ENCODE peak calls at places on chromosomes 16 and 17, in eight cellular contexts. V is PC-3, O is SK-N-SH, C is OCI-LY7, R is neural progenitor cell, S is HCT116, J is hepatocyte, E is MM.1S. D is an unnamed sample.

GRCh38 chr17:73203135-73203787 is 10.4 kb downstream of the COG1 start:
- DNase-seq in V (peak), O (no peak), C (no peak), R (no peak), S (no peak), J (peak), E (no peak), D (no peak)

GRCh38 chr17:81569986-81570514 is 17.9 kb upstream of the FAAP100 start:
- DNase-seq in V (no peak), O (no peak), C (no peak), R (no peak), S (no peak), J (no peak), E (no peak), D (no peak)

GRCh38 chr16:85940214-85940613 is 41.3 kb downstream of the IRF8 start:
- DNase-seq in V (no peak), O (no peak), C (no peak), R (no peak), S (no peak), J (peak), E (no peak), D (no peak)

GRCh38 chr17:45404870-45405249 is 27.8 kb downstream of the ARHGAP27 start:
- DNase-seq in V (no peak), O (no peak), C (no peak), R (no peak), S (no peak), J (no peak), E (no peak), D (peak)

GRCh38 chr16:11627292-11627663 is 40.6 kb upstream of the LITAF start:
- DNase-seq in V (no peak), O (no peak), C (no peak), R (no peak), S (no peak), J (no peak), E (no peak), D (no peak)

GRCh38 chr16:78455861-78456260 is 356.4 kb downstream of the WWOX start:
- DNase-seq in V (no peak), O (no peak), C (no peak), R (peak), S (no peak), J (no peak), E (no peak), D (no peak)

GRCh38 chr16:84040823-84041391 is 1.7 kb downstream of the SLC38A8 start:
- DNase-seq in V (no peak), O (no peak), C (no peak), R (peak), S (no peak), J (no peak), E (no peak), D (no peak)

GRCh38 chr16:28320023-28320561 is 27.8 kb downstream of the SBK1 start:
- DNase-seq in V (no peak), O (no peak), C (no peak), R (no peak), S (no peak), J (no peak), E (no peak), D (no peak)

GRCh38 chr17:78250891-78251772 is 19.7 kb downstream of the TMEM235 start:
- DNase-seq in V (peak), O (peak), C (peak), R (peak), S (peak), J (peak), E (peak), D (peak)

GRCh38 chr16:59192551-59193199 is 458.6 kb upstream of the GOT2 start:
- DNase-seq in V (peak), O (peak), C (peak), R (peak), S (no peak), J (peak), E (peak), D (peak)

DNA sequence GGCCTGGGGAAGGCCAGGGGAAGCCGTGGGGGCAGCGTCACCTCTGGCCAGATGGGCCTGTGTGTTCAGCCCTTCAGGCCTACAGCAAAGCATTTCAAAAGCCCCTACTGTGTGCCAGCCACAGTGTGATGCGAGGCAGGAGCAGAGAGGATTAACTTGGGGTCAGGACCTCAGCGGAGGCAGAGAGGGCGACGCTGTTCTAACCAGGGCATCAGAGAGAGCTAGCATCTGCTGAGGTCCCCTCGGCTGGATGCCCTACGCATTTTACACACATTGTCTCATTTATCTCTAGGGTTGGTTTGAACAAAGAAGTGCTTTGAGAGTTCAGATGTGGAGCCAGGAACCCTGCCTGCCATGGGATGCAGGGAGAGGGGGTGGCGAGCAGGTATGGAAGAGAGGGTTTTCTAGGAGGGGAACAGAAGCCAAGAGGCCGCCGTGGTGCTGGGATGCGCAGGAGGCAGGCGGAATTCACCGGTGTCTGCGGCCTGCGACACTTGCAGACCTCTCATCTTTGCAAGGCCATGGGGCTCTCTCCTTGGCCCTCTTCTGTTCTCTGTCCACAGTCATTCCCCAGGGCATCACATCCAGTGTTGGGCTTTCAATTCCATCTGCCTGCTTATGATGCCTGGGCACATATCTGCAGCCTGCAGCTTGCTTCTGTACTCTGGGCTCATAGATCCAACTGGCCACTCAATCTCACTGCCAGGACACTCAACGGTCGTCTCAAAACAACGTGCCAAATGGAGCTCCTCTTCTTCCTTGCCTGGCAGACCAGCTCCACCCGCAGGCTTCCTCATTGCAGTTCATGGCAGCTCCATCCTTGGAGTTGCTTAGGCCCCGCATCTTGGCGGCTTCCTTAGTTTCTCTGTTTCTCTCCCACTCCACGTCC is 8.1 kb upstream of the NKD1 start:
- DNase-seq in V (no peak), O (no peak), C (no peak), R (peak), S (no peak), J (no peak), E (no peak), D (peak)
- TF ChIP-seq CTCF in V (no peak), O (no peak), C (no peak), R (peak), S (no peak), J (no peak), E (no peak), D (peak)

DNA sequence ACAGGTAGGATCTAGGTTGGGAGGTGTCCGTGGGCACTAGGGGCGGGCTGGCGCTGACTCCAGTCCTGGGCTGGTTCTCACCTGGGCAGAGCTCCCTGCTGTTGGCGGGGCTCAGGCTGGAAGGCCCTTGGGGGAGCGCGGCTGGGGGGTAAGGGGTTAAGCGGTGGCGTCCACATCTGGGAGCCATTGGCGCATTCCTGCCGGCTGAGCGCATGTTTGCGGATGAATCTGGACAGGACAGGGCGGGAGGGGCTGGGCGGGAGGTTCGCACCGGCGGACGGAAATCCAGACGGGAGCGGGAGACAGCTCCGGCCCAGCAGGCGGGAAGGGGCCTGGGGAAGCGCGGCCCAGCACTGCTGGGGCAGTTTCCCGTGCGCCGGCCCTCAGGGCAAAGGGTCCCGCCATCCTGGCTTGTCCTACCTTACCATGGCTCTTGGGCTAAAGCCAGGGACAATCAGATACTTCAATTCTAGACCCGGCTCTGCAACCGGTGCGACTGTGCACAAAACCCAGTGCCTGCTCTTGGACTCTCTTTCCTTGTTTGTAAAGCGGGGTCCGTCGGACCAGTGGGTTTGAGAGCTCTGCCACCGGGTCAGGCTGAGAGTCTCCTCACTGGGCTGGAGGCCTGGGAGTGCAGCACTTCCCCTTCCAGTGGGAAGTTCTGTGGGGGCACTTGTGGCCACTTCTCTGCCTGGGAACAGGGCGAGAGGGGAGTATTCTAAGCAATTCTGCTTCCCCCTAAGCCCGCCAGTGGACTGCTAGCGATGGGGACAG is 7.8 kb downstream of the RARA start:
- DNase-seq in V (peak), O (peak), C (no peak), R (peak), S (peak), J (peak), E (no peak), D (peak)
- TF ChIP-seq EZH2phosphoT487 in V (no peak), O (no peak), C (no peak), R (no peak), S (no peak), J (no peak), E (no peak), D (no peak)

DNA sequence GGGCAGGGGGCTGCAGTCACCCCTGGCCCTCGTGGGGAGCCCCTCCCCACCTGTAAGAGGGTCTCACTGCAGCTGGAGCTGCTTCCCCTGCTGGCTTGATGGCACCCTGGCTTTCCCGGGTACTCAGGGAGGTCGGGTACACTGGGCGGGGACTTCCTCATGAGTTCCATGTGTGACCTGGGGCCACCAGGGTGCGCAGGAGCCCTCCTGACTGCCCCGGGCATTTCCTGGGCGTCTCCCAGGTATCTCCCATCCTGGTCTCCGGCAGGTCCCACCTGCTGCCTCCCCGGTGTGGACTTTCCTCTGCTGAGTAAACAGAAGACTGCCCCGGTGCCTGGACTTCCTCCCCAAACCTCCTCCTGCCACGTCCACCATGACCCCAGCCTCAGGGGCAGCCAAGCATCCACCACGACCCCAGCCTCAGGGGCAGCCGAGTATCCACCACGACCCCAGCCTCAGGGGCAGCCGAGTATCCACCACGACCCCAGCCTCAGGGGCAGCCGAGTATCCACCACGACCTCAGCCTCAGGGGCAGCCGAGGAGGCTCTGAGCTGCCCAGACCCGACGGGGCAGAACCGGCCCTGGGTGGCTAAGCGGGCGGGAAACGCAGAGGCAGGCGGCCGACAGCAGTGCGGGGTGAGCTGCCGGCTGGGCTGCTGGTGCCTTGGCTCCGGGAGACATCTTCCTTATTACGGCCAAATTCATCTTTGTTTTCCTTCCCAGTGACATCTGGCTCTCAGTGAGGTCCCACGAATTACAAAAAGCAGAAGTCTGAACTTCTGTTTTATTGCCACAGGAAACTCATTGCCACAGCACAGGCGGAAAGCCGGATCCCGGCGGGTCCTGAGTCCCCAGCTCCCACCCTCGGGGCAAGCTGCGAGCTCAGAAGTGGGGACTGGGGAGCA is 40.7 kb downstream of the CBFA2T3 start:
- DNase-seq in V (peak), O (no peak), C (peak), R (no peak), S (no peak), J (no peak), E (no peak), D (no peak)
- TF ChIP-seq CTCF in V (peak), O (no peak), C (peak), R (peak), S (no peak), J (no peak), E (no peak), D (no peak)

DNA sequence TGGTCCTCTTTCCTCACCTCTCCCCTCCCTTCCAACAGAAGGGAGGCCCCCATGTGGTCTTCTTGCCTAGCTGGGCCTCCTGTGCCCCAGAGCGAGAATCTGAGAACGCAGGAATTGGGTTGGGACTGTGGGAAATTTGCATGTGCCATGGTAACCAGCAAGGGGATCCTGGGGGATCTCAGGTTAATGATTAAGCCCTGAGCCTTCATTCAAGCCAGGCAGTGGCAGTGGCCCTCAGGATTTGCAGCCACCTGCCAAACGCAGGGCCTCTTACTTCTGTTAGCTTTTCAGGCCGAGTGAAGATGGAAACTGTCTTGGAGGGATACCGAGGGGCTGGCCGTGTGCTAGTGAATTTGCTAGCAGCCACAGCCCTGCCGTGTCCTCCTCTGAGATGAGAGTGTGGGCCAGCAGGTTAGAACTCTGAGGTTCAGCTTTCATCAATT is 40.3 kb downstream of the KSR1 start:
- DNase-seq in V (no peak), O (no peak), C (no peak), R (peak), S (no peak), J (peak), E (no peak), D (peak)
- TF ChIP-seq EZH2phosphoT487 in V (no peak), O (no peak), C (no peak), R (no peak), S (no peak), J (no peak), E (no peak), D (no peak)

DNA sequence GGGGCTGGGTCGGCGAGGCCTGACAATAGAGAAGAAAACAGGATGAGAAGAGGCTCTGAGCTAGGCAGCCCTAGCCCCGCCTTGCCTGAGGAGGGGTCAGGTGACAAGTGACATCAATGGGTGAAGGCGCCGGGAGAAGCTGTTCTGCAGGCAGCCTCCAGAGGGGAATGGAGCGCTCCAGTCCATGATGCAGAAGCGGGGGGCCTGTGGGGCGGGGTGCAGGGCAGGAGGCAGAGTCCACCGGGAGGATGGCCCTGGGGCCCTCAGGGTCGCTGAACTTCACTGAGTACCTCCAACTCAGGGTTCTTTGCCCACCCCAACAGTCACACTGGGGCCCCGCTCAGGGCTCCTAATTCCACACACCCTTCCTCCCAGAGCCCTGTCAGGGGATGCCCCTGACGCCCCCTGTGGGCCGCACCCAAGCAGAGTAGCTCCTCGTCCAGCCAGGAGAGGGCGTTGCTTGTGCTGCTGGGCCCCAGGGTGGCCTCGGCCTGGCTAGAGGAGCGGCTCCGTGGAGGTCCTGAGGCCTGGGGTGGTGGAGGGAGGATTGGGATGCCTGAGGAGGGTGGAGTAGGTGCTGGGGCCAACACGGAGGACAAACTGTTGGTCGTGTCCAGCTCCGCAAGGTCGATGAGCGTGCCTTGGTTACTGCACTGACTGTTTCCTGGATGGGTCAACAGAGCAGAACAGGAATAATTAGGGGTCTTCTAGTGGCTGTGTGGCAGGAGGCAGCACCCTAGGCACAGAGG is 20.8 kb downstream of the GGA3 start:
- DNase-seq in V (peak), O (peak), C (peak), R (peak), S (peak), J (peak), E (peak), D (peak)
- TF ChIP-seq CTCF in V (peak), O (peak), C (peak), R (peak), S (peak), J (peak), E (peak), D (peak)

DNA sequence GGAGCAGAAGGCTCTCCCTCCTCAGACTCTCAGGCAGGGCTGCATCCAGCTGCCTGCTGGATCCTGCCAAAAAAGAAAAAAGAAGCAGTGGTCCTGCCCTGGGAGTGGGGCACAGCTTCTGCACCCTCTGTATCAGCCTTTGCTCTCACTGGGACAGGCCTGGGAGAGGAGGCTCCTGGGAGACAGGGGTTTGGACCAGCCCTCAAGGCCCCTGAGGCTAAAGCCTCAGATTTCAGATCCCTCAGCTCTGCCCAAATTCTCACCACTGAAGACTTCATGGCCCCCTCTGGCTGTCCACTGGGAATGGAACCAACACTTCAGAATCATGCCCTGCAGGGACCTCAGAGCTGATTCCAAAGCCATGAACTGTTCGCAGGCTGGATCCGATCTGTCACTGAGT is 96.9 kb downstream of the C16orf78 start:
- DNase-seq in V (no peak), O (no peak), C (no peak), R (no peak), S (no peak), J (no peak), E (no peak), D (no peak)
- TF ChIP-seq EZH2phosphoT487 in V (no peak), O (no peak), C (no peak), R (no peak), S (no peak), J (no peak), E (no peak), D (no peak)

GRCh38 chr16:69851491-69852240 is 89.5 kb downstream of the WWP2 start:
- DNase-seq in V (no peak), O (no peak), C (no peak), R (no peak), S (no peak), J (no peak), E (no peak), D (no peak)

GRCh38 chr16:69845181-69845580 is 83.0 kb downstream of the WWP2 start:
- DNase-seq in V (no peak), O (no peak), C (no peak), R (no peak), S (no peak), J (no peak), E (no peak), D (no peak)

GRCh38 chr16:69852815-69853214 is 90.7 kb downstream of the WWP2 start:
- DNase-seq in V (no peak), O (no peak), C (no peak), R (no peak), S (no peak), J (no peak), E (no peak), D (no peak)

GRCh38 chr16:69847643-69848042 is 85.5 kb downstream of the WWP2 start:
- DNase-seq in V (no peak), O (no peak), C (no peak), R (no peak), S (no peak), J (no peak), E (no peak), D (no peak)

GRCh38 chr16:69848635-69849545 is 86.8 kb downstream of the WWP2 start:
- DNase-seq in V (peak), O (no peak), C (no peak), R (no peak), S (no peak), J (peak), E (no peak), D (no peak)
- TF ChIP-seq CTCF in V (no peak), O (peak), C (no peak), R (no peak), S (no peak), J (peak), E (no peak), D (no peak)

GRCh38 chr17:57044976-57045867 is 39.8 kb upstream of the AKAP1 start:
- DNase-seq in V (no peak), O (peak), C (no peak), R (no peak), S (no peak), J (no peak), E (no peak), D (no peak)
- TF ChIP-seq EZH2phosphoT487 in V (no peak), O (no peak), C (no peak), R (no peak), S (no peak), J (no peak), E (no peak), D (no peak)

DNA sequence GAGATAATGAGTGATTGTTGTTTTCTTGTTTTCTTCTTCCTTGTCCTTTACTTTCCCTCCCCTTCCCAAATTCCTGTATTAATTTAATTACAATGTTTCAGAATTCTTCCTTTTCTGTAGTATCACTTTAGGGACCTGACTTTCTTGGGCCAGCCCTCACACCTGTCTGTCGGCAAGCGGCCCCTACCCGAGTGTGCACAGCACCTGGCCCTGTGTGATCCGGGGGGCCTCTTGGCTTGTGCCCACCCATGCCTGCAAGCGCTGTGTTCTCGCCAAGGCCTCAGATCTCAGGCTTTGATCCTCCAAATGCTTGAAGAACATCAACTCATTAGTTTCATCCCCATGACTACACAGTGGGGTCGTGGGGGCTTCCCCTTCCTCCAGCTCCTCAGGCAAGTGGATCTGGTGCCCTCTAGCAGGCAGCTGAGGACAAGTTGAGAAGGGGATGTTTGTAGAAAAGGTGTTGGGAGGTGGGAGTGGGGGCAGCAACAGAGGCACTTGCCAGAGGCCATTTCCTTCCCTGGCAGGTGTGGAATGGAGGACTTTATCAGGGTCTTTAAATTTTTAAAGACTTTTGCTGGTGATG is 15.7 kb upstream of the CDH3 start:
- DNase-seq in V (no peak), O (no peak), C (no peak), R (no peak), S (no peak), J (no peak), E (no peak), D (peak)
- TF ChIP-seq CTCF in V (no peak), O (no peak), C (peak), R (peak), S (no peak), J (no peak), E (no peak), D (peak)

GRCh38 chr17:65013613-65014391 is 42.7 kb downstream of the GNA13 start:
- DNase-seq in V (peak), O (no peak), C (no peak), R (no peak), S (peak), J (peak), E (no peak), D (no peak)
- TF ChIP-seq EZH2phosphoT487 in V (no peak), O (no peak), C (no peak), R (no peak), S (no peak), J (no peak), E (no peak), D (no peak)